ENCODE peak calls at places on chromosomes 5 and 9, in ten cellular contexts. G, V, R, W, K, O, P, J, M and X are unnamed samples.

GRCh38 chr9:16312962-16313546 is 557.4 kb downstream of the BNC2 start:
- DNase-seq in G (no peak), V (no peak), R (no peak), W (no peak), K (no peak), O (no peak), P (no peak), J (no peak), M (no peak), X (no peak)

GRCh38 chr9:69542942-69543704 is 129.0 kb downstream of the APBA1 start:
- DNase-seq in G (no peak), V (no peak), R (no peak), W (no peak), K (no peak), O (no peak), P (no peak), J (no peak), M (no peak), X (no peak)

GRCh38 chr9:89929721-89930480 is 325.1 kb downstream of the GADD45G start:
- DNase-seq in G (peak; percentile 11), V (peak; percentile 11), R (peak; percentile 64), W (no peak), K (no peak), O (peak; percentile 71), P (no peak), J (peak; percentile 30), M (no peak), X (no peak)

GRCh38 chr5:123807177-123807900 is 295.4 kb downstream of the CSNK1G3 start:
- DNase-seq in G (peak; percentile 45), V (no peak), R (no peak), W (peak; percentile 44), K (no peak), O (no peak), P (no peak), J (no peak), M (peak; percentile 72), X (no peak)

GRCh38 chr5:25056846-25057245 is 412.1 kb upstream of the CDH10 start:
- DNase-seq in G (peak; percentile 58), V (no peak), R (no peak), W (no peak), K (no peak), O (peak; percentile 4), P (no peak), J (no peak), M (no peak), X (no peak)

GRCh38 chr9:95425910-95426551 is 90.7 kb downstream of the PTCH1 start:
- DNase-seq in G (peak; percentile 55), V (no peak), R (peak; percentile 48), W (no peak), K (peak; percentile 69), O (peak; percentile 41), P (no peak), J (no peak), M (no peak), X (peak; percentile 24)

GRCh38 chr5:173673295-173674170 is 57.1 kb upstream of the BOD1 start:
- DNase-seq in G (no peak), V (no peak), R (no peak), W (no peak), K (no peak), O (no peak), P (no peak), J (no peak), M (no peak), X (no peak)

GRCh38 chr5:111563041-111563822 is 50.9 kb upstream of the STARD4 start:
- DNase-seq in G (no peak), V (peak; percentile 96), R (no peak), W (no peak), K (no peak), O (peak; percentile 98), P (peak; percentile 51), J (no peak), M (no peak), X (peak; percentile 100)

GRCh38 chr9:127611796-127612790 is at the start of gene STXBP1:
- DNase-seq in G (peak; percentile 82), V (no peak), R (peak; percentile 79), W (peak; percentile 78), K (peak; percentile 96), O (peak; percentile 70), P (no peak), J (peak; percentile 88), M (no peak), X (peak; percentile 82)

GRCh38 chr5:167030500-167031120 is 1260.8 kb upstream of the WWC1 start:
- DNase-seq in G (no peak), V (no peak), R (no peak), W (no peak), K (no peak), O (peak; percentile 1), P (no peak), J (no peak), M (no peak), X (no peak)

GRCh38 chr5:55172937-55173695 is at the start of gene CDC20B:
- DNase-seq in G (peak; percentile 70), V (no peak), R (peak; percentile 77), W (peak; percentile 71), K (peak; percentile 92), O (peak; percentile 69), P (no peak), J (peak; percentile 54), M (no peak), X (peak; percentile 76)

GRCh38 chr9:81320909-81321482 is 368.4 kb downstream of the TLE1 start:
- DNase-seq in G (no peak), V (no peak), R (no peak), W (no peak), K (no peak), O (no peak), P (no peak), J (no peak), M (no peak), X (no peak)

GRCh38 chr9:114288233-114289051 is 34.5 kb upstream of the ORM1 start:
- DNase-seq in G (peak; percentile 23), V (no peak), R (peak; percentile 83), W (peak; percentile 29), K (peak; percentile 55), O (peak; percentile 81), P (no peak), J (no peak), M (no peak), X (peak; percentile 57)

GRCh38 chr9:130556396-130557076 is 22.8 kb upstream of the FUBP3 start:
- DNase-seq in G (no peak), V (no peak), R (no peak), W (no peak), K (no peak), O (no peak), P (no peak), J (no peak), M (no peak), X (no peak)

GRCh38 chr5:10537614-10538013 is 26.3 kb upstream of the ANKRD33B start:
- DNase-seq in G (no peak), V (no peak), R (no peak), W (no peak), K (no peak), O (no peak), P (no peak), J (no peak), M (no peak), X (no peak)
- H3K4me3 ChIP-seq in G (no peak overlapping the region), V (no peak overlapping the region), R (no peak overlapping the region), W (no peak overlapping the region), K (no peak overlapping the region), O (no peak overlapping the region), P (no peak overlapping the region), J (no peak overlapping the region), M (no peak overlapping the region), X (no peak overlapping the region)

GRCh38 chr9:7980691-7981289 is 181.2 kb upstream of the DMAC1 start:
- DNase-seq in G (no peak), V (no peak), R (no peak), W (no peak), K (no peak), O (no peak), P (no peak), J (no peak), M (no peak), X (no peak)
- TF ChIP-seq CTCF in G (no peak), V (no peak), R (no peak), W (no peak), K (no peak), O (no peak), P (no peak), J (no peak), M (no peak), X (no peak)

DNA sequence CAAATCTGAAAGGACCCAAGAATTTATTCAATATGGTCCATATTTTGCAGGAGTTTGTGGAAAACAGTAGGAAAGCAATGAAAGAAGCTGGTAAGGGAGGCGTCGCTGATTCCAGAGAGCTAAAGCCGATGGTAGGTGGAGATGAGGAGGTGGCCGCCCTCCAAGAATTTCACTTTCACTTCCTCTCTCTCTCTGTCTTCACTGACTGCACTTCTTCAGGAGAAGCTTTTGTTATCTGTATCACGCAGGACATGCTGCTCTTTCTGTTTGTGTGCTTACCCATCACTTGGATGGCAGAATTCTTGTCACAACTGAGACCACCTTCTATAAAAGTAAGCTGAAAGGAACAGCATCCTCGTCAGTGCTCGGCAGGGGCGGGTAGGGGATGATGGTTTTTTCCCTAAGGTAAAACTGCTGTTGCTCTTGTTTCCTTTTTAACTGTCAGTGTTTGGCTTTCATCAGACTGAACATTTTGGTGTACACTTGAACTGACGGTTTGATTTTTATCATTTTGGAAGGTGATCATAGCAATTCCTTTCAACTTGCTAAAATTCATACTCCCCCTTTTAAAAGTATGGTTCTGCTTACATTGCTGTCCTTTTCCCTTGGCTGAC is 62.4 kb upstream of the FSD1L start:
- DNase-seq in G (no peak), V (no peak), R (peak; percentile 49), W (no peak), K (no peak), O (peak; percentile 45), P (no peak), J (peak; percentile 6), M (no peak), X (peak; percentile 66)
- H3K4me3 ChIP-seq in G (no peak overlapping the region), V (no peak overlapping the region), R (peak overlapping the region; percentile 47), W (no peak overlapping the region), K (no peak overlapping the region), O (no peak overlapping the region), P (no peak overlapping the region), J (no peak overlapping the region), M (no peak overlapping the region), X (peak overlapping the region; percentile 62)

GRCh38 chr9:886886-887285 is 45.4 kb downstream of the DMRT1 start:
- DNase-seq in G (no peak), V (no peak), R (no peak), W (no peak), K (no peak), O (no peak), P (no peak), J (no peak), M (no peak), X (no peak)

GRCh38 chr9:893843-894420 is 52.4 kb downstream of the DMRT1 start:
- DNase-seq in G (peak; percentile 71), V (peak; percentile 20), R (peak; percentile 54), W (peak; percentile 16), K (peak; percentile 58), O (peak; percentile 30), P (peak; percentile 1), J (peak; percentile 13), M (no peak), X (peak; percentile 42)

GRCh38 chr9:893115-893514 is 51.6 kb downstream of the DMRT1 start:
- DNase-seq in G (no peak), V (no peak), R (no peak), W (no peak), K (no peak), O (no peak), P (no peak), J (no peak), M (no peak), X (no peak)

DNA sequence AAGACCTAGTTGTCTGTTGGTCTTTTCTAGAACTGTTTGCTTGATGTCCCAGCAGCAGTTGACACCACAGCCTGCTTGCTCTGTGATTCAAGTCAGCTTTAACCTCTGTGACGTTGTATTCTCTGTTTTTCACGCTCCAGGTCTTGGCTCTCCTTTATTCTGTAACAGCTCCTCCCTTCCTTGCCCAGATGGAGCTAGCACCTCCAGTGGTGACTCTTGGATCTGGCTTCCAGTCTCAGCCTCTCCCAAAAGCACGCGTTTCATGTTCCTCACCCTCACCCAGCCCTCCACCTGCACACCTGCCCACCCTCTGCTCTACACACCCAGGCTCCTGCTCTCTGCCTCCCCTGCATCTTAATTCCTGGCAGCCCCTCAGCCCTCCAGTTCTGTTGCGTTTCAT is 50.6 kb downstream of the DMRT1 start:
- DNase-seq in G (peak; percentile 11), V (no peak), R (no peak), W (no peak), K (no peak), O (no peak), P (no peak), J (no peak), M (no peak), X (no peak)
- TF ChIP-seq CTCF in G (peak; percentile 31), V (peak; percentile 12), R (no peak), W (no peak), K (no peak), O (no peak), P (no peak), J (no peak), M (no peak), X (no peak)